ENCODE peak calls at places on chromosomes 13 and 19, in eight cellular contexts. C is mesenchymal stem cell; K is aorta; I is breast epithelium; D is naive thymus-derived CD4-positive, alpha-beta T cell; R is body of pancreas; Q is AG04450; M is thoracic aorta. T is an unnamed sample.

GRCh38 chr19:53581871-53582279 is 43.9 kb downstream of the ZNF331 start:
- DNase-seq in R (no peak), M (no peak), C (no peak), K (no peak), Q (no peak), D (no peak), I (no peak), T (no peak)

GRCh38 chr13:97802213-97802612 is 151.3 kb upstream of the IPO5 start:
- DNase-seq in K (no peak), Q (no peak), D (no peak), C (no peak), I (no peak), R (no peak), M (no peak), T (no peak)

GRCh38 chr13:113743366-113744195 is 15.4 kb upstream of the TMEM255B start:
- DNase-seq in C (no peak), M (no peak), I (no peak), R (peak; percentile 7), Q (no peak), K (peak; percentile 41), D (no peak), T (no peak)

GRCh38 chr13:27403252-27403678 is 21.2 kb upstream of the GTF3A start:
- DNase-seq in M (no peak), I (no peak), Q (peak; percentile 16), R (peak; percentile 29), K (no peak), C (peak; percentile 66), D (no peak), T (no peak)

GRCh38 chr13:45413826-45414312 is 4.3 kb downstream of the SLC25A30 start:
- DNase-seq in R (no peak), I (no peak), D (no peak), Q (no peak), M (no peak), C (no peak), K (no peak), T (no peak)

GRCh38 chr13:30466841-30467252 is 1.1 kb upstream of the HMGB1 start:
- DNase-seq in M (no peak), K (no peak), D (no peak), R (no peak), C (peak; percentile 30), Q (no peak), I (no peak), T (no peak)

GRCh38 chr19:50327461-50328256 is 1.5 kb downstream of the KCNC3 start:
- DNase-seq in Q (no peak), R (no peak), M (no peak), C (no peak), D (no peak), K (no peak), I (no peak), T (no peak)

GRCh38 chr13:23778879-23779278 is 110.3 kb downstream of the MIPEP start:
- DNase-seq in D (no peak), R (no peak), C (peak; percentile 82), I (no peak), K (no peak), Q (no peak), M (no peak), T (no peak)

GRCh38 chr13:46126552-46127171 is 21.8 kb upstream of the CPB2 start:
- DNase-seq in R (peak; percentile 71), M (no peak), I (peak; percentile 46), D (peak; percentile 67), Q (peak; percentile 43), C (peak; percentile 76), K (peak; percentile 56), T (peak; percentile 75)

GRCh38 chr13:113786262-113786841 is 27.3 kb downstream of the TMEM255B start:
- DNase-seq in M (no peak), K (no peak), R (no peak), Q (peak; percentile 29), I (no peak), D (no peak), C (peak; percentile 58), T (peak; percentile 9)

GRCh38 chr19:53109527-53109926 is 6.3 kb upstream of the ZNF160 start:
- DNase-seq in R (no peak), Q (no peak), K (no peak), C (no peak), D (no peak), I (no peak), M (no peak), T (no peak)

GRCh38 chr13:112175162-112176075 is 108.5 kb downstream of the SOX1 start:
- DNase-seq in D (no peak), Q (no peak), R (no peak), I (no peak), K (no peak), C (no peak), M (no peak), T (no peak)

GRCh38 chr13:45516757-45517156 is 52.0 kb downstream of the COG3 start:
- DNase-seq in M (no peak), I (no peak), C (no peak), K (no peak), D (no peak), Q (no peak), R (no peak), T (no peak)

GRCh38 chr19:32896516-32897214 is 27.1 kb upstream of the SLC7A9 start:
- DNase-seq in R (no peak), M (no peak), D (no peak), C (no peak), I (no peak), Q (no peak), K (no peak), T (no peak)

GRCh38 chr13:35826626-35827254 is 304.4 kb downstream of the DCLK1 start:
- DNase-seq in D (no peak), K (no peak), I (no peak), Q (no peak), M (no peak), C (no peak), R (no peak), T (no peak)

GRCh38 chr19:21587549-21587948 is 82.1 kb downstream of the ZNF429 start:
- DNase-seq in R (no peak), I (no peak), D (no peak), M (no peak), C (no peak), Q (no peak), K (no peak), T (no peak)

GRCh38 chr13:76329004-76329403 is 557.2 kb downstream of the KCTD12 start:
- DNase-seq in C (no peak), D (no peak), Q (no peak), I (no peak), K (no peak), M (no peak), R (no peak), T (no peak)
- H3K4me3 ChIP-seq in C (no peak overlapping the region), D (no peak overlapping the region), Q (no peak overlapping the region), I (no peak overlapping the region), K (no peak overlapping the region), M (no peak overlapping the region), R (no peak overlapping the region), T (no peak overlapping the region)

DNA sequence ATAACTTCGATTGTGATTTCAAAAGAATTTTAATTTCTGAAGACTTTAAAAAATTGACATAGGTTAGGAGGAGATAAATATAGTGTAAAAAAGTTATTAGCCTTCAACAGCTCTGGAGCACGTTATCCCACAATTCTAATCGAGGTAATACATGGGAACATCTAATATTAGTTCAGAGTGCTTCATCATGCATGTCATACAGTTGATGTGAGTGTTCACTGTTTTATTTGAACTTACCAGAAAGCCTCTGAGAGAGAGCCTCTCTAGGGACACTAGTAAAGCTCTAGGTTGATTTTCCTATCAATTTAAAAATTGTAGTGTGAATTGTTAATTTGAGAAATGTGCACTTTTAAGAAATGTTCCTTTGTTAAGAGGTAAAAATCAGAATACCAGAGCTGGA is 140.4 kb downstream of the LMO7 start:
- DNase-seq in R (no peak), Q (no peak), D (no peak), K (no peak), M (no peak), C (no peak), I (no peak), T (no peak)
- H3K27me3 ChIP-seq in R (no peaks in the 10 kb centered on the region), Q (no peaks in the 10 kb centered on the region), D (no peaks in the 10 kb centered on the region), K (no peaks in the 10 kb centered on the region), M (no peaks in the 10 kb centered on the region), C (no peaks in the 10 kb centered on the region), I (no peaks in the 10 kb centered on the region), T (no peaks in the 10 kb centered on the region)

DNA sequence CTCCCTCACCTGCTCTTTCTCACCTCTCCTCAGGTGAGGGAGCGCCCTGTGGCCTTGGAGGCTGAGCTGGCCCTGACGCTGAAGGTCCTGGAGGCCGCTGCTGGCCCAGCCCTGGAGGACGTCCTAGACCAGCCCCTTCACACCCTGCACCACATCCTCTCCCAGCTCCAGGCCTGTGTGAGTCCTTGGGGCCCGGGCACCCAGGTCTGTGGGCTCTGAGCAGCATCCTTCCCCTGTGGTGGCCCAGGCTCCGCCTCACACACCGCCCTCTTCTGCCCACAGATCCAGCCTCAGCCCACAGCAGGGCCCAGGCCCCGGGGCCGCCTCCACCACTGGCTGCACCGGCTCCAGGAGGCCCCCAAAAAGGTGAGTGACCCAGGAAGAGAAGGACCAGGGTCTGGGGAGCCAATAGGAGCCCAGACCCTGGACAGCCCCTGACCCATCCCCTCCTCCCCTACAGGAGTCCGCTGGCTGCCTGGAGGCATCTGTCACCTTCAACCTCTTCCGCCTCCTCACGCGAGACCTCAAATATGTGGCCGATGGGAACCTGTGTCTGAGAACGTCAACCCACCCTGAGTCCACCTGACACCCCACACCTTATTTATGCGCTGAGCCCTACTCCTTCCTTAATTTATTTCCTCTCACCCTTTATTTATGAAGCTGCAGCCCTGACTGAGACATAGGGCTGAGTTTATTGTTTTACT is 1.9 kb downstream of the IFNL1 start:
- DNase-seq in K (peak; percentile 61), M (no peak), Q (no peak), I (no peak), C (no peak), R (no peak), D (no peak), T (peak; percentile 69)
- H3K4me3 ChIP-seq in K (no peak overlapping the region), M (no peak overlapping the region), Q (no peak overlapping the region), I (no peak overlapping the region), C (no peak overlapping the region), R (no peak overlapping the region), D (peak overlapping the region; percentile 3), T (no peak overlapping the region)

GRCh38 chr19:1285737-1286360 is at the start of gene EFNA2:
- DNase-seq in C (no peak), Q (no peak), I (no peak), M (no peak), K (no peak), R (no peak), D (no peak), T (no peak)
- H3K27me3 ChIP-seq in C (peaks cover 73% of the 10 kb centered on the region), Q (peaks cover 50% of the 10 kb centered on the region), I (peaks cover 23% of the 10 kb centered on the region), M (peaks cover 18% of the 10 kb centered on the region), K (no peaks in the 10 kb centered on the region), R (no peaks in the 10 kb centered on the region), D (no peaks in the 10 kb centered on the region), T (peaks cover 3% of the 10 kb centered on the region)

GRCh38 chr13:96091164-96091931 is 1.4 kb downstream of the HS6ST3 start:
- DNase-seq in I (no peak), C (no peak), M (no peak), R (peak; percentile 41), D (no peak), K (no peak), Q (no peak), T (no peak)
- H3K4me3 ChIP-seq in I (peak overlapping the region; percentile 45), C (peak overlapping the region; percentile 47), M (peak overlapping the region; percentile 64), R (no peak overlapping the region), D (no peak overlapping the region), K (peak overlapping the region; percentile 70), Q (no peak overlapping the region), T (no peak overlapping the region)

DNA sequence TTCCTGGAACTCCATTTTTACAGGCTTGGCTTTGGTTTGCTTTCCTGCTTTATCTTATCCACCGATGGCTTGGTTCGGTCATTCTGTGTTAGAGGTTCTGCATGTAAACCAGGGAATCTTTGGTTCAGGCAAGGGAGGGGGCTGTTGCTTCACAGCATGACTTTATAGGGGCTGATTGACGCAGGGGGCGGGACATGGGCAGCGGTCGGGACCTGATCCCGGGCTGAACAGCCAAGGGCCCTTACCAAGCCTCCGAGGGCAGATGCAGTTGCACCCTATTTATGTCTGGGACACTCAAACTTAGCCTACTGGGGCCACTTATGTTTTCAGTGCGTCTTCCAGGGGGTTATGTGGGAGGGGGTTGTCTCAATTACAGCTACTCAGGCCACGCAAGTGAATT is 312.4 kb downstream of the ZNF536 start:
- DNase-seq in I (no peak), M (no peak), D (no peak), K (no peak), Q (no peak), C (no peak), R (no peak), T (no peak)
- H3K27me3 ChIP-seq in I (no peaks in the 10 kb centered on the region), M (no peaks in the 10 kb centered on the region), D (no peaks in the 10 kb centered on the region), K (no peaks in the 10 kb centered on the region), Q (peaks cover 20% of the 10 kb centered on the region), C (peaks cover 19% of the 10 kb centered on the region), R (peaks cover 5% of the 10 kb centered on the region), T (peaks cover 6% of the 10 kb centered on the region)